ENCODE peak calls at places on chromosomes 1 and 21, in four cellular contexts. One of them, this sample, is unnamed.

GRCh38 chr1:66445492-66446181 is 88.3 kb upstream of the SGIP1 start:
- DNase-seq in colonic mucosa: no peak
- DNase-seq in upper lobe of right lung: no peak
- DNase-seq in cardiac fibroblast: no peak
- DNase-seq in this sample: peak; percentile 88

GRCh38 chr1:167794043-167794442 is 72.3 kb downstream of the MPZL1 start:
- DNase-seq in colonic mucosa: no peak
- DNase-seq in upper lobe of right lung: no peak
- DNase-seq in cardiac fibroblast: no peak
- DNase-seq in this sample: no peak

GRCh38 chr1:23951646-23952095 is 8.0 kb upstream of the PNRC2 start:
- DNase-seq in colonic mucosa: no peak
- DNase-seq in upper lobe of right lung: no peak
- DNase-seq in cardiac fibroblast: peak; percentile 75
- DNase-seq in this sample: no peak

GRCh38 chr1:107941123-107941522 is 23.9 kb downstream of the VAV3 start:
- DNase-seq in colonic mucosa: no peak
- DNase-seq in upper lobe of right lung: no peak
- DNase-seq in cardiac fibroblast: peak; percentile 46
- DNase-seq in this sample: no peak

GRCh38 chr1:188937965-188938551 is 1539.6 kb downstream of the BRINP3 start:
- DNase-seq in colonic mucosa: no peak
- DNase-seq in upper lobe of right lung: no peak
- DNase-seq in cardiac fibroblast: no peak
- DNase-seq in this sample: no peak

GRCh38 chr1:7456683-7457082 is 314.4 kb upstream of the VAMP3 start:
- DNase-seq in colonic mucosa: no peak
- DNase-seq in upper lobe of right lung: no peak
- DNase-seq in cardiac fibroblast: no peak
- DNase-seq in this sample: no peak

GRCh38 chr1:29620631-29621030 is 384.3 kb downstream of the PTPRU start:
- DNase-seq in colonic mucosa: peak; percentile 4
- DNase-seq in upper lobe of right lung: no peak
- DNase-seq in cardiac fibroblast: no peak
- DNase-seq in this sample: no peak

GRCh38 chr1:114033219-114033706 is 54.0 kb downstream of the OLFML3 start:
- DNase-seq in colonic mucosa: no peak
- DNase-seq in upper lobe of right lung: no peak
- DNase-seq in cardiac fibroblast: peak; percentile 17
- DNase-seq in this sample: peak; percentile 23

GRCh38 chr1:146021046-146021445 is 489 bp downstream of the HJV start:
- DNase-seq in colonic mucosa: no peak
- DNase-seq in upper lobe of right lung: no peak
- DNase-seq in cardiac fibroblast: no peak
- DNase-seq in this sample: no peak

GRCh38 chr1:151416231-151416630 is 16.9 kb downstream of the PSMB4 start:
- DNase-seq in colonic mucosa: no peak
- DNase-seq in upper lobe of right lung: no peak
- DNase-seq in cardiac fibroblast: peak; percentile 70
- DNase-seq in this sample: no peak

GRCh38 chr1:223639333-223639749 is 26.2 kb downstream of the CAPN8 start:
- DNase-seq in colonic mucosa: peak; percentile 42
- DNase-seq in upper lobe of right lung: no peak
- DNase-seq in cardiac fibroblast: no peak
- DNase-seq in this sample: peak; percentile 7

GRCh38 chr1:203084588-203085527 is 954 bp downstream of the MYOG start:
- DNase-seq in colonic mucosa: no peak
- DNase-seq in upper lobe of right lung: no peak
- DNase-seq in cardiac fibroblast: no peak
- DNase-seq in this sample: peak; percentile 43

GRCh38 chr1:218339267-218339831 is 5.8 kb upstream of the TGFB2 start:
- DNase-seq in colonic mucosa: no peak
- DNase-seq in upper lobe of right lung: no peak
- DNase-seq in cardiac fibroblast: peak; percentile 67
- DNase-seq in this sample: peak; percentile 25

GRCh38 chr21:45847870-45848269 is 133.7 kb upstream of the COL6A1 start:
- DNase-seq in colonic mucosa: no peak
- DNase-seq in upper lobe of right lung: no peak
- DNase-seq in cardiac fibroblast: no peak
- DNase-seq in this sample: no peak

GRCh38 chr1:224851210-224851849 is 78.1 kb upstream of the DNAH14 start:
- DNase-seq in colonic mucosa: peak; percentile 73
- DNase-seq in upper lobe of right lung: peak; percentile 79
- DNase-seq in cardiac fibroblast: peak; percentile 65
- DNase-seq in this sample: peak; percentile 74

GRCh38 chr1:222464841-222465210 is 83.1 kb downstream of the HHIPL2 start:
- DNase-seq in colonic mucosa: peak; percentile 44
- DNase-seq in upper lobe of right lung: peak; percentile 76
- DNase-seq in cardiac fibroblast: peak; percentile 73
- DNase-seq in this sample: peak; percentile 83

GRCh38 chr1:179911812-179912211 is 29.7 kb downstream of the TOR1AIP1 start:
- DNase-seq in colonic mucosa: no peak
- DNase-seq in upper lobe of right lung: no peak
- DNase-seq in cardiac fibroblast: no peak
- DNase-seq in this sample: no peak

GRCh38 chr1:71770121-71770520 is 512.2 kb downstream of the NEGR1 start:
- DNase-seq in colonic mucosa: no peak
- DNase-seq in upper lobe of right lung: no peak
- DNase-seq in cardiac fibroblast: peak; percentile 9
- DNase-seq in this sample: no peak

GRCh38 chr1:18104546-18105100 is 3.0 kb upstream of the IGSF21 start:
- DNase-seq in colonic mucosa: no peak
- DNase-seq in upper lobe of right lung: no peak
- DNase-seq in cardiac fibroblast: no peak
- DNase-seq in this sample: no peak

GRCh38 chr1:156289857-156290256 is 5.6 kb downstream of the GLMP start:
- DNase-seq in colonic mucosa: no peak
- DNase-seq in upper lobe of right lung: no peak
- DNase-seq in cardiac fibroblast: no peak
- DNase-seq in this sample: no peak

GRCh38 chr1:218460367-218460766 is 115.2 kb downstream of the TGFB2 start:
- DNase-seq in colonic mucosa: no peak
- DNase-seq in upper lobe of right lung: no peak
- DNase-seq in cardiac fibroblast: peak; percentile 85
- DNase-seq in this sample: no peak

GRCh38 chr1:225896937-225897549 is 8.1 kb upstream of the LEFTY1 start:
- DNase-seq in colonic mucosa: peak; percentile 85
- DNase-seq in upper lobe of right lung: no peak
- DNase-seq in cardiac fibroblast: no peak
- DNase-seq in this sample: peak; percentile 93

GRCh38 chr21:40555129-40555528 is 291.8 kb downstream of the DSCAM start:
- DNase-seq in colonic mucosa: no peak
- DNase-seq in upper lobe of right lung: no peak
- DNase-seq in cardiac fibroblast: no peak
- DNase-seq in this sample: no peak

GRCh38 chr1:39980555-39981313 is 25.8 kb downstream of the MFSD2A start:
- DNase-seq in colonic mucosa: peak; percentile 86
- DNase-seq in upper lobe of right lung: peak; percentile 23
- DNase-seq in cardiac fibroblast: no peak
- DNase-seq in this sample: no peak

GRCh38 chr1:186202174-186202843 is 172.7 kb downstream of the TPR start:
- DNase-seq in colonic mucosa: no peak
- DNase-seq in upper lobe of right lung: no peak
- DNase-seq in cardiac fibroblast: peak; percentile 70
- DNase-seq in this sample: no peak

GRCh38 chr1:16038620-16038912 is 5.0 kb upstream of the CLCNKB start:
- DNase-seq in colonic mucosa: no peak
- DNase-seq in upper lobe of right lung: no peak
- DNase-seq in cardiac fibroblast: no peak
- DNase-seq in this sample: no peak

GRCh38 chr1:68571499-68571898 is 74.6 kb upstream of the DEPDC1 start:
- DNase-seq in colonic mucosa: no peak
- DNase-seq in upper lobe of right lung: no peak
- DNase-seq in cardiac fibroblast: peak; percentile 16
- DNase-seq in this sample: no peak

GRCh38 chr1:6273380-6273891 is 12.5 kb upstream of the GPR153 start:
- DNase-seq in colonic mucosa: no peak
- DNase-seq in upper lobe of right lung: no peak
- DNase-seq in cardiac fibroblast: peak; percentile 39
- DNase-seq in this sample: no peak

GRCh38 chr21:41460578-41461527 is 34.8 kb downstream of the MX1 start:
- DNase-seq in colonic mucosa: peak; percentile 75
- DNase-seq in upper lobe of right lung: peak; percentile 83
- DNase-seq in cardiac fibroblast: peak; percentile 87
- DNase-seq in this sample: peak; percentile 81

GRCh38 chr1:168057921-168058320 is 78.8 kb downstream of the GPR161 start:
- DNase-seq in colonic mucosa: no peak
- DNase-seq in upper lobe of right lung: no peak
- DNase-seq in cardiac fibroblast: peak; percentile 15
- DNase-seq in this sample: no peak

GRCh38 chr1:156856282-156856785 is 2.6 kb downstream of the INSRR start:
- DNase-seq in colonic mucosa: no peak
- DNase-seq in upper lobe of right lung: no peak
- DNase-seq in cardiac fibroblast: no peak
- DNase-seq in this sample: no peak

GRCh38 chr1:11639372-11639771 is 14.9 kb downstream of the FBXO2 start:
- DNase-seq in colonic mucosa: no peak
- DNase-seq in upper lobe of right lung: no peak
- DNase-seq in cardiac fibroblast: no peak
- DNase-seq in this sample: no peak

GRCh38 chr1:160837558-160838205 is 25.0 kb downstream of the CD244 start:
- DNase-seq in colonic mucosa: no peak
- DNase-seq in upper lobe of right lung: no peak
- DNase-seq in cardiac fibroblast: peak; percentile 8
- DNase-seq in this sample: peak; percentile 94

GRCh38 chr1:31705080-31705866 is 1.5 kb upstream of the COL16A1 start:
- DNase-seq in colonic mucosa: peak; percentile 62
- DNase-seq in upper lobe of right lung: no peak
- DNase-seq in cardiac fibroblast: peak; percentile 62
- DNase-seq in this sample: peak; percentile 70
- TF ChIP-seq CTCF in colonic mucosa: no peak
- TF ChIP-seq CTCF in upper lobe of right lung: peak; percentile 16
- TF ChIP-seq CTCF in cardiac fibroblast: peak; percentile 40
- TF ChIP-seq CTCF in this sample: peak; percentile 40

GRCh38 chr1:50705699-50706098 is 254.4 kb downstream of the FAF1 start:
- DNase-seq in colonic mucosa: no peak
- DNase-seq in upper lobe of right lung: no peak
- DNase-seq in cardiac fibroblast: no peak
- DNase-seq in this sample: no peak
- H3K4me3 ChIP-seq in colonic mucosa: no peak overlapping the region
- H3K4me3 ChIP-seq in upper lobe of right lung: no peak overlapping the region
- H3K4me3 ChIP-seq in cardiac fibroblast: no peak overlapping the region
- H3K4me3 ChIP-seq in this sample: no peak overlapping the region

GRCh38 chr1:155210304-155210703 is 1.8 kb downstream of the MTX1 start:
- DNase-seq in colonic mucosa: no peak
- DNase-seq in upper lobe of right lung: no peak
- DNase-seq in cardiac fibroblast: no peak
- DNase-seq in this sample: no peak

GRCh38 chr1:155208406-155208655 is 164 bp upstream of the MTX1 start:
- DNase-seq in colonic mucosa: no peak
- DNase-seq in upper lobe of right lung: no peak
- DNase-seq in cardiac fibroblast: no peak
- DNase-seq in this sample: no peak

GRCh38 chr1:155209373-155209721 is 852 bp downstream of the MTX1 start:
- DNase-seq in colonic mucosa: no peak
- DNase-seq in upper lobe of right lung: no peak
- DNase-seq in cardiac fibroblast: no peak
- DNase-seq in this sample: no peak

GRCh38 chr1:155207578-155208405 is at the start of gene THBS3:
- DNase-seq in colonic mucosa: peak; percentile 44
- DNase-seq in upper lobe of right lung: no peak
- DNase-seq in cardiac fibroblast: peak; percentile 65
- DNase-seq in this sample: no peak

GRCh38 chr1:155208656-155209372 is at the start of gene MTX1:
- DNase-seq in colonic mucosa: peak; percentile 90
- DNase-seq in upper lobe of right lung: peak; percentile 94
- DNase-seq in cardiac fibroblast: peak; percentile 93
- DNase-seq in this sample: peak; percentile 89
- TF ChIP-seq CTCF in colonic mucosa: no peak
- TF ChIP-seq CTCF in upper lobe of right lung: no peak
- TF ChIP-seq CTCF in cardiac fibroblast: no peak
- TF ChIP-seq CTCF in this sample: no peak

GRCh38 chr1:3680488-3681230 is 28.3 kb downstream of the TP73 start:
- DNase-seq in colonic mucosa: no peak
- DNase-seq in upper lobe of right lung: no peak
- DNase-seq in cardiac fibroblast: no peak
- DNase-seq in this sample: peak; percentile 45

GRCh38 chr1:3679799-3680453 is 27.6 kb downstream of the TP73 start:
- DNase-seq in colonic mucosa: no peak
- DNase-seq in upper lobe of right lung: no peak
- DNase-seq in cardiac fibroblast: no peak
- DNase-seq in this sample: no peak

GRCh38 chr1:3678361-3679097 is 26.2 kb downstream of the TP73 start:
- DNase-seq in colonic mucosa: no peak
- DNase-seq in upper lobe of right lung: no peak
- DNase-seq in cardiac fibroblast: no peak
- DNase-seq in this sample: peak; percentile 55

GRCh38 chr1:3677411-3677944 is 25.2 kb downstream of the TP73 start:
- DNase-seq in colonic mucosa: no peak
- DNase-seq in upper lobe of right lung: no peak
- DNase-seq in cardiac fibroblast: no peak
- DNase-seq in this sample: peak; percentile 58

GRCh38 chr1:3679098-3679555 is 26.8 kb downstream of the TP73 start:
- DNase-seq in colonic mucosa: no peak
- DNase-seq in upper lobe of right lung: no peak
- DNase-seq in cardiac fibroblast: no peak
- DNase-seq in this sample: peak; percentile 64
- H3K4me3 ChIP-seq in colonic mucosa: no peak overlapping the region
- H3K4me3 ChIP-seq in upper lobe of right lung: no peak overlapping the region
- H3K4me3 ChIP-seq in cardiac fibroblast: no peak overlapping the region
- H3K4me3 ChIP-seq in this sample: peak overlapping the region; percentile 22

GRCh38 chr1:143699115-143699514 is 272.7 kb downstream of the FAM72C start:
- DNase-seq in colonic mucosa: no peak
- DNase-seq in upper lobe of right lung: no peak
- DNase-seq in cardiac fibroblast: no peak
- DNase-seq in this sample: no peak
- TF ChIP-seq CTCF in colonic mucosa: no peak
- TF ChIP-seq CTCF in upper lobe of right lung: no peak
- TF ChIP-seq CTCF in cardiac fibroblast: no peak
- TF ChIP-seq CTCF in this sample: no peak

GRCh38 chr1:193183019-193183643 is 3.3 kb downstream of the B3GALT2 start:
- DNase-seq in colonic mucosa: peak; percentile 29
- DNase-seq in upper lobe of right lung: no peak
- DNase-seq in cardiac fibroblast: peak; percentile 74
- DNase-seq in this sample: peak; percentile 65

GRCh38 chr1:193187114-193187513 is 701 bp upstream of the B3GALT2 start:
- DNase-seq in colonic mucosa: no peak
- DNase-seq in upper lobe of right lung: no peak
- DNase-seq in cardiac fibroblast: no peak
- DNase-seq in this sample: no peak

GRCh38 chr1:193185861-193186714 is at the start of gene B3GALT2:
- DNase-seq in colonic mucosa: peak; percentile 65
- DNase-seq in upper lobe of right lung: no peak
- DNase-seq in cardiac fibroblast: peak; percentile 54
- DNase-seq in this sample: no peak

GRCh38 chr1:193185206-193185605 is 1.2 kb downstream of the B3GALT2 start:
- DNase-seq in colonic mucosa: no peak
- DNase-seq in upper lobe of right lung: no peak
- DNase-seq in cardiac fibroblast: no peak
- DNase-seq in this sample: no peak

GRCh38 chr1:193184776-193185175 is 1.6 kb downstream of the B3GALT2 start:
- DNase-seq in colonic mucosa: no peak
- DNase-seq in upper lobe of right lung: no peak
- DNase-seq in cardiac fibroblast: no peak
- DNase-seq in this sample: no peak
- H3K4me3 ChIP-seq in colonic mucosa: no peak overlapping the region
- H3K4me3 ChIP-seq in upper lobe of right lung: peak overlapping the region; percentile 45
- H3K4me3 ChIP-seq in cardiac fibroblast: no peak overlapping the region
- H3K4me3 ChIP-seq in this sample: no peak overlapping the region

GRCh38 chr1:41365320-41365633 is 4.0 kb downstream of the FOXO6 start:
- DNase-seq in colonic mucosa: no peak
- DNase-seq in upper lobe of right lung: no peak
- DNase-seq in cardiac fibroblast: no peak
- DNase-seq in this sample: no peak
- TF ChIP-seq CTCF in colonic mucosa: no peak
- TF ChIP-seq CTCF in upper lobe of right lung: no peak
- TF ChIP-seq CTCF in cardiac fibroblast: no peak
- TF ChIP-seq CTCF in this sample: no peak

This sample was measured in GM12865.